ENCODE peak calls at places on chromosomes 13 and 19, in six cellular contexts. G is HCT116, J is HepG2, D is GM12878, U is K562, O is H1. A is an unnamed sample.

GRCh38 chr19:6817179-6817578 is 44.7 kb downstream of the VAV1 start:
- DNase-seq in U (no peak), D (no peak), G (no peak), O (no peak), J (no peak), A (no peak)

GRCh38 chr19:4441994-4442845 is 15.4 kb downstream of the UBXN6 start:
- DNase-seq in J (no peak), O (no peak), D (no peak), U (no peak), G (no peak), A (no peak)

GRCh38 chr19:38196948-38197656 is 26.9 kb downstream of the DPF1 start:
- DNase-seq in G (no peak), U (no peak), O (no peak), J (no peak), D (no peak), A (no peak)

GRCh38 chr13:50592412-50593145 is 250.9 kb downstream of the DLEU7 start:
- DNase-seq in J (no peak), D (no peak), U (no peak), G (no peak), O (no peak), A (no peak)

GRCh38 chr13:88042489-88042888 is 371.3 kb downstream of the SLITRK5 start:
- DNase-seq in J (no peak), O (no peak), D (no peak), U (no peak), G (no peak), A (no peak)

GRCh38 chr19:35268546-35269424 is at the start of gene USF2:
- DNase-seq in J (peak; percentile 72), U (peak; percentile 88), O (no peak), G (peak; percentile 26), D (no peak), A (peak; percentile 56)

GRCh38 chr13:29279859-29280258 is 315.6 kb downstream of the SLC7A1 start:
- DNase-seq in O (no peak), J (no peak), D (no peak), U (no peak), G (no peak), A (no peak)

GRCh38 chr19:29618434-29618833 is 12.4 kb downstream of the POP4 start:
- DNase-seq in O (no peak), J (no peak), D (no peak), U (no peak), G (no peak), A (no peak)

GRCh38 chr13:50898338-50898737 is 11.3 kb upstream of the RNASEH2B start:
- DNase-seq in D (no peak), J (no peak), U (no peak), O (no peak), G (no peak), A (no peak)

GRCh38 chr13:79582896-79583295 is 101.9 kb downstream of the NDFIP2 start:
- DNase-seq in G (no peak), J (no peak), U (no peak), O (no peak), D (no peak), A (no peak)

GRCh38 chr19:46191356-46191755 is 38.2 kb upstream of the IGFL1 start:
- DNase-seq in U (no peak), O (no peak), G (no peak), D (no peak), J (no peak), A (no peak)

GRCh38 chr19:57438925-57439324 is 3.8 kb downstream of the ZNF749 start:
- DNase-seq in G (no peak), J (no peak), O (peak; percentile 47), U (no peak), D (no peak), A (peak; percentile 21)

GRCh38 chr19:1945899-1946298 is 4.9 kb downstream of the CSNK1G2 start:
- DNase-seq in G (no peak), U (peak; percentile 56), J (peak; percentile 58), D (no peak), O (peak; percentile 92), A (peak; percentile 91)

GRCh38 chr19:10433131-10433536 is 12.8 kb downstream of the PDE4A start:
- DNase-seq in G (no peak), D (no peak), O (no peak), U (no peak), J (no peak), A (no peak)

GRCh38 chr13:41053384-41053826 is 7.9 kb upstream of the WBP4 start:
- DNase-seq in O (no peak), J (no peak), D (peak; percentile 79), G (no peak), U (no peak), A (no peak)

GRCh38 chr19:54388001-54388802 is 23.5 kb upstream of the LAIR1 start:
- DNase-seq in G (no peak), J (no peak), U (no peak), D (no peak), O (no peak), A (peak; percentile 24)

GRCh38 chr13:73961181-73961580 is 173.0 kb downstream of the KLF12 start:
- DNase-seq in U (no peak), D (no peak), J (no peak), O (no peak), G (no peak), A (no peak)

GRCh38 chr13:29511980-29512379 is 83.5 kb downstream of the SLC7A1 start:
- DNase-seq in O (no peak), U (no peak), G (no peak), D (no peak), J (no peak), A (no peak)

GRCh38 chr19:46717716-46718143 is 816 bp upstream of the PRKD2 start:
- DNase-seq in G (no peak), D (no peak), O (peak; percentile 58), U (no peak), J (no peak), A (no peak)

GRCh38 chr13:46679369-46680180 is 117.4 kb downstream of the ESD start:
- DNase-seq in D (peak; percentile 53), O (no peak), U (no peak), J (peak; percentile 9), G (no peak), A (no peak)

GRCh38 chr19:2970201-2970838 is 7.0 kb upstream of the TLE6 start:
- DNase-seq in D (no peak), J (no peak), G (no peak), U (no peak), O (no peak), A (no peak)

GRCh38 chr13:45678282-45678681 is 23.8 kb upstream of the CBY2 start:
- DNase-seq in U (no peak), D (no peak), J (no peak), G (no peak), O (no peak), A (no peak)

GRCh38 chr13:24982333-24982999 is 113.5 kb upstream of the PABPC3 start:
- DNase-seq in U (no peak), G (no peak), D (no peak), O (no peak), J (no peak), A (no peak)

GRCh38 chr13:21060063-21060826 is 1.1 kb downstream of the LATS2 start:
- DNase-seq in D (no peak), O (peak; percentile 62), U (no peak), J (no peak), G (no peak), A (peak; percentile 28)

GRCh38 chr13:63481334-63481733 is 2065.7 kb upstream of the PCDH20 start:
- DNase-seq in G (no peak), D (no peak), J (no peak), U (no peak), O (no peak), A (no peak)

GRCh38 chr13:78657699-78658629 is 991 bp downstream of the OBI1 start:
- DNase-seq in O (no peak), D (no peak), U (peak; percentile 22), G (no peak), J (peak; percentile 74), A (no peak)

GRCh38 chr13:110217811-110218210 is 89.1 kb downstream of the COL4A1 start:
- DNase-seq in D (no peak), J (no peak), O (no peak), G (no peak), U (no peak), A (no peak)

GRCh38 chr13:110215606-110216005 is 91.4 kb downstream of the COL4A1 start:
- DNase-seq in J (no peak), U (no peak), D (no peak), O (no peak), G (no peak), A (no peak)

GRCh38 chr13:110216006-110216402 is 91.0 kb downstream of the COL4A1 start:
- DNase-seq in U (no peak), J (no peak), G (no peak), D (no peak), O (no peak), A (no peak)

GRCh38 chr13:110214637-110215036 is 92.3 kb downstream of the COL4A1 start:
- DNase-seq in D (no peak), J (no peak), U (no peak), O (no peak), G (no peak), A (no peak)

DNA sequence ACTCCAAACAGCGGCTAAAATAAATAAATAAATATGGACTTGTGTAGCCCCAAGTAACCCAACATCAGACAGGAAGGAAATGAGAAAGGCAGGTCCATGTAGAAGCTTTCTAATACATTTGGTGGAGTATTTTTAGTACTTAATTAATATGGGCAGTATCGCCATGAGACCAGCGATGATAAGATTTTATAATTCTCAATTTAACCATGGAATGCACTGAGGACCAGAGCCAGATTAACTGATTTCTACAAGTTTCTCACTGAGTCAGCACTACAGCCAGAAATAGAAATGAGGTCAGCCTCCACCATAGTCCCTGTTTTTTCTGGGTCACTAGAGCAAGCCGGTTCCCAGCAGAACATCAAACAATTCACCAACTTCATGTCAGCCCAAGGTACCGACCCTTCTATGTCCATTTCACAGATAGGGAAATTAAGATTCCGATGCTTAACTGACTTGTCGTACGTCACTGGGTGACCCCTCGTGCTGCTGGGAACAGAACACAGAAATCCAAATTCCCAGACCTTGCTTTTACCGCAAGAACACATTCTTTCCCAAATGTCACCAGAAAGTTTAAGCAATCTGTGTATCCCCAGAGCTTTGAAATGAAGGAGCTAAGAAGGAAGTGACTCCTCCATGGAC is 90.4 kb downstream of the COL4A1 start:
- DNase-seq in J (no peak), D (no peak), G (no peak), U (no peak), O (no peak), A (no peak)
- TF ChIP-seq SP1 in J (no peak), D (no peak), G (no peak), U (no peak), O (no peak), A (no peak)

DNA sequence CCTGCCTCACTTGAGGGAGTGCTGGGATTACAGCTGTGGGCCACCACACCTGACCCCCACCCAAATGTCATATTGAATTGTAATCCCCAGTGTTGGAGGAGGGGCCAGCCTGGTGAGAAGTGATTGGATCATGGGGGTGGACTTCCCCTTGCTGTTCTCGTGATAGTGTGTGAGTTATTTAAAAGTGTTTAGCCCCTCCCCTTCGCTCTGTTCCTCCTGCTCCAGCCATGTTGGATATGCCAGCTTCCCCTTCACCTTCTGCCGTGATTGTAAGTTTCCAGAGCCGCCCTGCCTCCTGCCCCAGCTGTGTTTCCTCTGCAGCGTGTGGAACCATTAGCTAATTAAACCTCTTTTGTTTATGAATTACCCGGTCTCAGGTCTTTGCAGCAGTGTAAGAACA is 13.7 kb downstream of the CHAMP1 start:
- DNase-seq in U (no peak), O (no peak), G (no peak), J (no peak), D (no peak), A (no peak)
- TF ChIP-seq ATF3 in U (no peak), O (no peak), G (no peak), J (no peak), D (no peak), A (no peak)

GRCh38 chr13:39035204-39035603 is 2.7 kb downstream of the PROSER1 start:
- DNase-seq in D (no peak), O (no peak), U (no peak), G (no peak), J (no peak), A (no peak)
- TF ChIP-seq SP1 in D (no peak), O (no peak), U (no peak), G (no peak), J (no peak), A (no peak)

GRCh38 chr13:85520445-85520844 is 278.8 kb downstream of the SLITRK6 start:
- DNase-seq in O (no peak), D (no peak), J (no peak), G (no peak), U (no peak), A (no peak)
- TF ChIP-seq ATF3 in O (no peak), D (no peak), J (no peak), G (no peak), U (no peak), A (no peak)